ENCODE peak calls at places on chromosomes 11 and 22, in six cellular contexts. C is AG10803, R is fibroblast of mammary gland, S is ovary, E is psoas muscle, P is body of pancreas. K is an unnamed sample.

GRCh38 chr22:36773935-36774334 is 2.0 kb downstream of the IFT27 start:
- DNase-seq in S (no peak), P (peak; percentile 43), C (peak; percentile 54), E (no peak), R (peak; percentile 61), K (no peak)

GRCh38 chr11:95089620-95090542 is at the start of gene ENDOD1:
- DNase-seq in S (peak; percentile 78), C (peak; percentile 83), E (peak; percentile 92), P (peak; percentile 84), R (peak; percentile 73), K (peak; percentile 91)

GRCh38 chr11:69958308-69958707 is 119.8 kb upstream of the ANO1 start:
- DNase-seq in P (no peak), C (peak; percentile 8), E (no peak), S (no peak), R (no peak), K (no peak)

GRCh38 chr11:64340671-64341335 is 799 bp downstream of the CCDC88B start:
- DNase-seq in C (no peak), R (no peak), S (no peak), P (no peak), E (peak; percentile 70), K (peak; percentile 83)

GRCh38 chr11:120178441-120179070 is 32.3 kb upstream of the OAF start:
- DNase-seq in S (no peak), R (peak; percentile 50), E (no peak), P (no peak), C (peak; percentile 37), K (no peak)

GRCh38 chr11:107282195-107282594 is 175.4 kb downstream of the CWF19L2 start:
- DNase-seq in R (no peak), E (no peak), C (no peak), P (no peak), S (no peak), K (no peak)

GRCh38 chr11:4982678-4983077 is 12.0 kb upstream of the OR51L1 start:
- DNase-seq in R (no peak), C (no peak), E (no peak), S (no peak), P (no peak), K (no peak)

GRCh38 chr11:57482782-57483569 is 22.6 kb downstream of the RTN4RL2 start:
- DNase-seq in S (peak; percentile 33), E (peak; percentile 70), P (no peak), R (peak; percentile 35), C (no peak), K (peak; percentile 56)

GRCh38 chr11:28598531-28598930 is 490.3 kb downstream of the METTL15 start:
- DNase-seq in R (no peak), S (no peak), P (no peak), C (peak; percentile 37), E (no peak), K (no peak)

GRCh38 chr11:114330373-114330772 is 34.2 kb downstream of the NNMT start:
- DNase-seq in S (no peak), P (no peak), R (no peak), E (no peak), C (no peak), K (no peak)

GRCh38 chr22:36610567-36610966 is 81.6 kb upstream of the EIF3D start:
- DNase-seq in C (no peak), R (no peak), E (no peak), P (peak; percentile 60), S (no peak), K (no peak)

GRCh38 chr11:15186146-15186545 is 71.4 kb downstream of the INSC start:
- DNase-seq in P (no peak), R (peak; percentile 54), C (no peak), S (no peak), E (no peak), K (no peak)

GRCh38 chr11:95996621-95997020 is 72.7 kb upstream of the MTMR2 start:
- DNase-seq in R (peak; percentile 40), E (no peak), S (no peak), C (peak; percentile 80), P (no peak), K (no peak)

GRCh38 chr11:32752001-32752400 is 42.5 kb downstream of the CCDC73 start:
- DNase-seq in R (no peak), E (no peak), C (no peak), P (no peak), S (no peak), K (no peak)

GRCh38 chr11:32751381-32751780 is 43.1 kb downstream of the CCDC73 start:
- DNase-seq in E (no peak), C (no peak), S (no peak), P (no peak), R (no peak), K (no peak)
- TF ChIP-seq CTCF in E (no peak), C (no peak), S (no peak), P (no peak), R (no peak), K (no peak)

DNA sequence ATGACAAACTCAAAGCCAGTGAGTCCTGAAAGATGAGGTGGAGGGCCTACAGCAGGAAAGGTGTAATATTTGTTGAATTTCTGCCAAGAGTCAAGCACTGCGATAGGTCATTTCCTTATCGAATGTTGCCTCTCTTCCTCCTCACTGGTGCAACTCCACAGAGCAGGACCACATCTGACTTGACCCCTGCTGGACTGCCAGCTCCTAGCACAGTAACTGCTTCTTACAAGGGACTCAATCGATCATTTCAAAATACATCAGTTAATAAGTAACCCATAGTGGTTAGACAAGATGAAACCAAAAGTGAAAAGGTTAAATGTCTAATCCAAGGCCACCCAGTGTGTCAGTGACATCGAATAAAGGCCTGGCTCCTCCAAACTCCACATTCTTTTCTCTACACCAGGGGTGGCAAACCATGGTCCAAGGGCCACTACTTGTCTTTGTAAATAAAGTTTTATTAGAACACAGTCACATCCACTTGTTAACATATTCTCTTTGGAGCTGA is 98.5 kb upstream of the CSNK2A3 start:
- DNase-seq in R (no peak), E (no peak), P (peak; percentile 30), S (no peak), C (no peak), K (no peak)
- TF ChIP-seq CTCF in R (no peak), E (no peak), P (no peak), S (no peak), C (no peak), K (no peak)

DNA sequence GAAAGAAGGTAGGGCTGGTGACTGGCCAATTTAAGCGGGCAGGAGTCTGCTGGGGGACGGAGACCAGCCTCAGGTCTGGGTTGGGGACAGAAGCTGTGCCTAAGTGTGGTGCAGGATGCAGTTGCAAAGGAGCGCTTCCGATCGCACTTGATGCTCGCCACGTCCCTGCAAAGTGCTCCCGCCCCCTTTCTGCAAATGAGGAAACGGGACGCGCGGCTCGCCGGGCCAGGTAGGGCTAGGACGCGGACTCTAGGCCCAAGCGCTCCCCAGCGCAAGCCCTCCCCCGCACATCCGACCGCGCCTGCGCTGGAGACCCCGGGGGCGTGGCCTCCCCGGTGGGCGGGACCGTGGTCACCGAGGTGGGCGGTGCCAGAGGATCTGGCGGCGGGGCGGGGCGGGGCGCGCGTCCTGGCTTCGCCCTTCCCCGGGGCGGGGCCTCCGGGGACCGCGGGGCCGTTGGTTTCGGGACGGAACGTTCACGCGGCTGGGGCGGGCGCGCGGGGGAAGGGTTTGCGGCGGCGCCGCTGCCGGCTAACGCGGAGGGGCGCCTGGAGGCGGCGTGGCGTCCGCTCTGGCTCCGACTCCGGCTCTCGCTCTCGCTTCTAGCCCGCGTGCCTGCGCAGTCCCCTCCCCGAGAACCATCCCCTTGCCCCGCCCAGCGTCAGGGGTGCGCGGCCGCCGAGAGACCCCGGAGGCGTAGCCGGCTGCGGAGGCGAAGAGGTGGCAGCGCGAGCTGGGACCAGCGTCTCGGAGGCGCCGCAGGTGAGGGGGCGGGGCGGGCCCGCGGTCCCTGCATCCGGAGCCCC is at the start of gene FAM118A:
- DNase-seq in C (peak; percentile 83), E (peak; percentile 96), S (peak; percentile 90), P (peak; percentile 92), R (peak; percentile 86), K (peak; percentile 93)
- TF ChIP-seq CTCF in C (no peak), E (no peak), S (no peak), P (peak; percentile 15), R (no peak), K (peak; percentile 17)

GRCh38 chr11:66002648-66003225 is 434 bp downstream of the BANF1 start:
- DNase-seq in S (peak; percentile 62), C (peak; percentile 44), R (peak; percentile 51), P (peak; percentile 83), E (peak; percentile 91), K (peak; percentile 73)
- TF ChIP-seq CTCF in S (no peak), C (peak; percentile 32), R (peak; percentile 5), P (peak; percentile 23), E (no peak), K (no peak)

DNA sequence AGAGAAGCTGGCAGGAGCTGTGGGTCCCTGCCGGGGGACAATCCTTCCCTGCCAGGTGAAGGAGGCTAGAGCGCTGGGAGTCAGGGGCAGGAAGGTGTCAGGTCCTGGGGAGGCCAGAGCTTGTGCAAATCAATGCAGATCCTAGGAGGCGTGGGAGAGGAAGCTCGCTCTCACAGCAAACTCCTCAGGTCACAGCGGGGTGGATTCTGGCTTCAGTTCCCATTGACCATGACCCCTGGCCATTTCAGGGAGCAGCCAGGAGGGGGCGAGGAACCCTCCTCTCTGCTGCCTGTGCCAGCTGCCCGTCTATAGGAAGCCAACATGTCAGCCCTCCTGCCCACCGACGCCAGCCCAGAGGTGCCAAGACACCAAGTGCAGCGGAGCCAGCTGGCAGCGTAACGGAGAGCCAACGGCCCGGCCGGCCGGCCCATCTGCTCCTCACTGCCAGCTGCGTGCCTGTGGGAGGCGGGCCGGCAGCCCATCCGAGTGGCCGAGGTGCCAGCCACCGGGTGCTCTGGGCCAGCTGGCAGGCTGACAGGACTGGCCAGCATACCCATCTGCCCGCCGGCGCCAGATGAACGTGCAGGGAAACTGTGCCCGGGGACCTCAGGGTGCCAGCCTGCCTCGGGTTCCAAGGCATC is 374.9 kb downstream of the MIAT start:
- DNase-seq in E (peak; percentile 58), C (no peak), S (peak; percentile 44), P (peak; percentile 8), R (no peak), K (no peak)
- TF ChIP-seq CTCF in E (no peak), C (peak; percentile 33), S (no peak), P (no peak), R (peak; percentile 13), K (no peak)